ENCODE peak calls at places on chromosome 12, in four cellular contexts. H is frontal cortex, R is HTR-8/SVneo, F is GM06990. G is an unnamed sample.

GRCh38 chr12:2154050-2154449 is 101.3 kb downstream of the CACNA1C start:
- DNase-seq in F (no peak), R (no peak), H (no peak), G (no peak)

GRCh38 chr12:64187794-64188193 is 34.3 kb downstream of the KICS2 start:
- DNase-seq in H (no peak), F (no peak), R (no peak), G (no peak)

GRCh38 chr12:109098142-109098652 is 800 bp downstream of the UNG start:
- DNase-seq in H (no peak), F (no peak), R (no peak), G (no peak)

GRCh38 chr12:21190016-21190415 is 59.0 kb downstream of the SLCO1B1 start:
- DNase-seq in F (no peak), R (no peak), H (no peak), G (no peak)

GRCh38 chr12:38158428-38159091 is 158.0 kb upstream of the ALG10B start:
- DNase-seq in R (no peak), F (no peak), H (no peak), G (no peak)

GRCh38 chr12:56684745-56685369 is 3.2 kb downstream of the PTGES3 start:
- DNase-seq in H (no peak), R (no peak), F (peak), G (no peak)

GRCh38 chr12:94191023-94191422 is 42.6 kb downstream of the PLXNC1 start:
- DNase-seq in F (no peak), R (no peak), H (no peak), G (no peak)

GRCh38 chr12:92403210-92404175 is 257.8 kb upstream of the BTG1 start:
- DNase-seq in F (peak), R (no peak), H (no peak), G (no peak)

GRCh38 chr12:47950856-47951468 is 12.4 kb upstream of the TMEM106C start:
- DNase-seq in R (no peak), H (no peak), F (no peak), G (no peak)

GRCh38 chr12:106580671-106581508 is 1.9 kb upstream of the RFX4 start:
- DNase-seq in F (no peak), R (no peak), H (no peak), G (no peak)

GRCh38 chr12:111271674-111272418 is 97.0 kb downstream of the PHETA1 start:
- DNase-seq in R (no peak), H (no peak), F (no peak), G (no peak)

GRCh38 chr12:25775968-25776367 is 182.5 kb upstream of the RASSF8 start:
- DNase-seq in H (no peak), F (no peak), R (peak), G (peak)

GRCh38 chr12:105992849-105993740 is 145.7 kb downstream of the NUAK1 start:
- DNase-seq in R (no peak), F (no peak), H (no peak), G (no peak)

GRCh38 chr12:116542345-116542950 is 16.7 kb upstream of the MAP1LC3B2 start:
- DNase-seq in R (peak), H (no peak), F (no peak), G (no peak)

GRCh38 chr12:26847431-26847830 is 14.4 kb upstream of the ITPR2 start:
- DNase-seq in R (no peak), H (no peak), F (no peak), G (no peak)

GRCh38 chr12:82805812-82806497 is 119.2 kb downstream of the TMTC2 start:
- DNase-seq in F (no peak), R (no peak), H (no peak), G (peak)

GRCh38 chr12:119659289-119659897 is 8.5 kb upstream of the PRKAB1 start:
- DNase-seq in R (peak), F (no peak), H (no peak), G (no peak)

GRCh38 chr12:119528241-119528640 is 65.3 kb upstream of the TMEM233 start:
- DNase-seq in R (no peak), H (no peak), F (no peak), G (no peak)

GRCh38 chr12:56778756-56779155 is 15.6 kb downstream of the HSD17B6 start:
- DNase-seq in F (no peak), H (no peak), R (no peak), G (no peak)

GRCh38 chr12:19761465-19761864 is 322.2 kb downstream of the AEBP2 start:
- DNase-seq in R (no peak), F (no peak), H (no peak), G (no peak)

GRCh38 chr12:127723236-127723635 is 543.7 kb upstream of the TMEM132C start:
- DNase-seq in H (no peak), F (no peak), R (no peak), G (no peak)

GRCh38 chr12:121299662-121300061 is 3.2 kb upstream of the CAMKK2 start:
- DNase-seq in H (no peak), R (no peak), F (no peak), G (no peak)

GRCh38 chr12:62308201-62308600 is 48.0 kb downstream of the USP15 start:
- DNase-seq in H (no peak), R (no peak), F (no peak), G (no peak)

GRCh38 chr12:77953515-77953914 is 122.8 kb downstream of the NAV3 start:
- DNase-seq in F (no peak), R (no peak), H (no peak), G (no peak)